ENCODE peak calls at places on chromosomes 5 and 9, in ten cellular contexts. H, V, D, K, I, O, P, Z, Q and N are unnamed samples.

GRCh38 chr9:128343855-128344254 is 3.5 kb downstream of the SLC27A4 start:
- DNase-seq in H (no peak), V (no peak), D (no peak), K (no peak), I (no peak), O (no peak), P (no peak), Z (no peak), Q (no peak), N (no peak)

GRCh38 chr9:74120470-74120869 is 376.7 kb upstream of the RORB start:
- DNase-seq in H (no peak), V (no peak), D (no peak), K (no peak), I (no peak), O (no peak), P (no peak), Z (no peak), Q (no peak), N (no peak)

GRCh38 chr5:120465281-120465961 is 1.3 kb downstream of the PRR16 start:
- DNase-seq in H (peak), V (peak), D (no peak), K (peak), I (peak), O (peak), P (peak), Z (no peak), Q (no peak), N (no peak)

GRCh38 chr5:136200761-136201160 is 7.8 kb upstream of the SMIM32 start:
- DNase-seq in H (no peak), V (no peak), D (no peak), K (peak), I (no peak), O (no peak), P (no peak), Z (no peak), Q (no peak), N (no peak)

GRCh38 chr9:76115396-76115795 is 224.9 kb downstream of the PCSK5 start:
- DNase-seq in H (no peak), V (no peak), D (no peak), K (no peak), I (no peak), O (no peak), P (no peak), Z (no peak), Q (no peak), N (no peak)

GRCh38 chr5:138975098-138975847 is 100.1 kb upstream of the LRRTM2 start:
- DNase-seq in H (peak), V (peak), D (peak), K (peak), I (peak), O (no peak), P (no peak), Z (no peak), Q (no peak), N (no peak)

GRCh38 chr9:135550344-135550918 is 4.5 kb downstream of the OBP2A start:
- DNase-seq in H (no peak), V (no peak), D (peak), K (no peak), I (no peak), O (no peak), P (no peak), Z (no peak), Q (no peak), N (no peak)

GRCh38 chr5:107365355-107366109 is 305.2 kb downstream of the EFNA5 start:
- DNase-seq in H (no peak), V (no peak), D (peak), K (peak), I (no peak), O (no peak), P (no peak), Z (no peak), Q (peak), N (peak)

GRCh38 chr5:150154618-150155134 is 969 bp downstream of the PDGFRB start:
- DNase-seq in H (no peak), V (no peak), D (no peak), K (peak), I (no peak), O (no peak), P (no peak), Z (no peak), Q (peak), N (no peak)

GRCh38 chr9:95048225-95049087 is 269.1 kb downstream of the FANCC start:
- DNase-seq in H (peak), V (peak), D (peak), K (peak), I (no peak), O (peak), P (peak), Z (peak), Q (peak), N (peak)

GRCh38 chr9:98573749-98574278 is 134.9 kb downstream of the GABBR2 start:
- DNase-seq in H (no peak), V (no peak), D (no peak), K (peak), I (no peak), O (no peak), P (no peak), Z (no peak), Q (no peak), N (no peak)

GRCh38 chr9:97237311-97237786 is 70.1 kb upstream of the CCDC180 start:
- DNase-seq in H (peak), V (no peak), D (no peak), K (peak), I (no peak), O (peak), P (peak), Z (no peak), Q (no peak), N (no peak)

GRCh38 chr9:89051421-89051820 is 60.2 kb downstream of the S1PR3 start:
- DNase-seq in H (no peak), V (no peak), D (no peak), K (no peak), I (no peak), O (no peak), P (no peak), Z (no peak), Q (no peak), N (no peak)

GRCh38 chr5:78009937-78010527 is 233.9 kb upstream of the TBCA start:
- DNase-seq in H (no peak), V (peak), D (no peak), K (no peak), I (no peak), O (no peak), P (no peak), Z (no peak), Q (no peak), N (no peak)

GRCh38 chr5:78050888-78051287 is 243.6 kb downstream of the AP3B1 start:
- DNase-seq in H (no peak), V (no peak), D (no peak), K (no peak), I (no peak), O (no peak), P (no peak), Z (no peak), Q (no peak), N (no peak)

GRCh38 chr5:129807162-129807814 is 59.4 kb downstream of the MINAR2 start:
- DNase-seq in H (no peak), V (no peak), D (no peak), K (no peak), I (no peak), O (no peak), P (no peak), Z (no peak), Q (no peak), N (no peak)

GRCh38 chr5:72228957-72229356 is 91.1 kb downstream of the MRPS27 start:
- DNase-seq in H (no peak), V (no peak), D (peak), K (no peak), I (no peak), O (no peak), P (no peak), Z (no peak), Q (no peak), N (no peak)

GRCh38 chr5:145028626-145029025 is 806.5 kb downstream of the PRELID2 start:
- DNase-seq in H (no peak), V (no peak), D (no peak), K (no peak), I (no peak), O (no peak), P (no peak), Z (no peak), Q (no peak), N (no peak)

GRCh38 chr9:95506438-95506691 is 10.4 kb downstream of the PTCH1 start:
- DNase-seq in H (no peak), V (peak), D (peak), K (peak), I (no peak), O (no peak), P (peak), Z (peak), Q (peak), N (peak)

GRCh38 chr9:22528485-22528884 is 81.9 kb downstream of the DMRTA1 start:
- DNase-seq in H (no peak), V (peak), D (no peak), K (no peak), I (no peak), O (no peak), P (no peak), Z (no peak), Q (no peak), N (no peak)

GRCh38 chr9:137689745-137690529 is 71.1 kb downstream of the EHMT1 start:
- DNase-seq in H (no peak), V (peak), D (peak), K (no peak), I (no peak), O (no peak), P (no peak), Z (no peak), Q (peak), N (no peak)

GRCh38 chr5:119919279-119919678 is 289.9 kb downstream of the FAM170A start:
- DNase-seq in H (no peak), V (no peak), D (no peak), K (no peak), I (no peak), O (no peak), P (no peak), Z (no peak), Q (no peak), N (no peak)

GRCh38 chr9:23821400-23822181 is 4.4 kb downstream of the ELAVL2 start:
- DNase-seq in H (no peak), V (no peak), D (no peak), K (peak), I (no peak), O (peak), P (peak), Z (no peak), Q (no peak), N (no peak)

GRCh38 chr9:15142903-15143534 is 164.0 kb downstream of the TTC39B start:
- DNase-seq in H (no peak), V (peak), D (peak), K (peak), I (no peak), O (no peak), P (no peak), Z (no peak), Q (peak), N (peak)

DNA sequence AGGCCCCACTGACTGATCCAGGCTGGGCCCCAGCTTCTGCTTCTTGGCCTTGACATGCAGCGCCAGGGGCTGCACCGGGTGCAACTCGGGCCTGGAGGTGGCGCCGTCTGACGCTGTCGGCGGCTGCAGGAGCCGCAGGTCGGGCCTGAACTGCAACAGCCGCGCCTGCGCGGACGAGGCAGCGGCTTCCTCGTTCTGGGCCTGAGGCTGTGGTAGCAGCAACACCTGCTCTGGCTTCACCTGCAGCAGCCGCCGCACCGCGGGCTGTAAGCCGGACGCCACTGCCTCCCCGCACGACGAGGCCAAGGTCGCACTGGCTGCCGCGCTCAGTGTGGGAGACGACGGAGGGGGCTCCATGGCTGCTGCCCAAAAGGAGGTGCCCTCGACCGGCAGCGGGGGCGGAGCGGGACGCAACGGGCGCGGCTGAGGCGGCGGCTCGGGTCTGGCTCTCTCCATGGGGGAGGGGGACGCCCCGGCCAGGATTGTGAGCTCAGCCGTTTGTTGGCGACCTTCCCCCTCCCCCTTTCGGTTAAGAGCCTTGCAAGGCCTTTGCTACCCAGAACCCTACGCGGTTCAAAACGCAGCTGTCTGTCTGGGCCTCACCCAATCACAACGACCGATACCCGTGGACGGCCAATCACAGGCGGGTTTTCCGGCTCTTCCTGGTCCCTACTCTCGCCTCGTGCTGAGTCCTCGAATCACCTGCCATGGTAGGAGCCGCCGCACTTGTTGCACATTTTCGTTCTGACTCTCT is 438 bp downstream of the SOX30 start:
- DNase-seq in H (peak), V (peak), D (no peak), K (peak), I (peak), O (peak), P (peak), Z (peak), Q (peak), N (peak)
- TF ChIP-seq CTCF in H (no peak), V (no peak), D (no peak), K (peak), I (peak), O (no peak), P (no peak), Z (no peak), Q (peak), N (peak)

GRCh38 chr5:141477815-141478214 is 2.0 kb downstream of the PCDHGC3 start:
- DNase-seq in H (no peak), V (no peak), D (no peak), K (peak), I (no peak), O (no peak), P (no peak), Z (no peak), Q (no peak), N (no peak)

GRCh38 chr5:141476132-141476909 is 555 bp downstream of the PCDHGC3 start:
- DNase-seq in H (peak), V (peak), D (peak), K (peak), I (peak), O (peak), P (peak), Z (peak), Q (peak), N (peak)

GRCh38 chr5:141477169-141477568 is 1.4 kb downstream of the PCDHGC3 start:
- DNase-seq in H (no peak), V (no peak), D (no peak), K (no peak), I (no peak), O (no peak), P (no peak), Z (no peak), Q (no peak), N (no peak)

GRCh38 chr5:141479776-141480175 is 4.0 kb downstream of the PCDHGC3 start:
- DNase-seq in H (no peak), V (peak), D (peak), K (no peak), I (no peak), O (no peak), P (no peak), Z (no peak), Q (no peak), N (no peak)

GRCh38 chr5:141478321-141478945 is 2.7 kb downstream of the PCDHGC3 start:
- DNase-seq in H (peak), V (peak), D (peak), K (peak), I (no peak), O (peak), P (no peak), Z (peak), Q (no peak), N (peak)
- TF ChIP-seq CTCF in H (no peak), V (peak), D (no peak), K (peak), I (no peak), O (peak), P (no peak), Z (no peak), Q (peak), N (peak)

GRCh38 chr5:84637662-84638375 is 253.1 kb upstream of the EDIL3 start:
- DNase-seq in H (no peak), V (no peak), D (no peak), K (no peak), I (no peak), O (no peak), P (no peak), Z (no peak), Q (no peak), N (no peak)
- TF ChIP-seq CTCF in H (no peak), V (no peak), D (no peak), K (no peak), I (no peak), O (no peak), P (no peak), Z (no peak), Q (no peak), N (no peak)

DNA sequence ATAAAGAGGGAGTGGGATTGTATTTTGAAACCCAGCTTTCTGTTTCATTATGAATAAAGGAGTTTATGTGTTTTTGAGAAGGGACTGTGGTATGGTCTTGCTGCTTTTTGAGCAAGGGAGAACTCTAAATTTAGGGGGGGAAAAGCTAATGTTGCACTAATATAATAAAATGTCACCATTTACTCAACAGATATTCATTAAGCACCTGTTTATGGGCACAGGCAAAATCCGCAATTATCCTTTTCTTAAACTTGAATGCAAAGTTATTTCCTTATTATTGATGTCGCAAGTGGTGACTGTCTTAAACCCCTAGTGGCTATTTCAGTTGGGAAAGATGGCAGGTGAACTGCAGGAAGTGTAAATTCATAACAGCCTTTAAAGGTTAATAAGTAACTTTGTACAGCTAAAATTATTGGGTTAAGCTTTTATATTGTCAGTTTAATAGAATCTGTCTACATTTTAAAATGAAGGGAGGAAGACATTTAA is 1.5 kb downstream of the CDC42SE2 start:
- DNase-seq in H (no peak), V (peak), D (peak), K (no peak), I (no peak), O (no peak), P (no peak), Z (no peak), Q (peak), N (peak)
- TF ChIP-seq CTCF in H (peak), V (peak), D (no peak), K (peak), I (no peak), O (no peak), P (peak), Z (peak), Q (peak), N (peak)